ENCODE peak calls at places on chromosome 7, in seven cellular contexts. G is heart left ventricle, D is tibial nerve, J is mucosa of descending colon, S is lower lobe of right lung, N is adrenal gland, K is uterus. R is an unnamed sample.
A peak's percentile ranks its signal among the peaks of the same experiment; 100 is the strongest.

GRCh38 chr7:123608991-123609882 is 7.6 kb downstream of the ASB15 start:
- DNase-seq in G (no peak), D (no peak), J (no peak), S (no peak), N (no peak), K (no peak), R (no peak)

GRCh38 chr7:97418312-97418711 is 300.8 kb downstream of the SDHAF3 start:
- DNase-seq in G (no peak), D (no peak), J (peak; percentile 10), S (no peak), N (no peak), K (no peak), R (no peak)

GRCh38 chr7:55081067-55081853 is 62.4 kb downstream of the EGFR start:
- DNase-seq in G (no peak), D (no peak), J (peak; percentile 42), S (no peak), N (peak; percentile 69), K (no peak), R (peak; percentile 53)

GRCh38 chr7:100220833-100221718 is 1.3 kb downstream of the PVRIG start:
- DNase-seq in G (no peak), D (no peak), J (peak; percentile 40), S (no peak), N (no peak), K (no peak), R (no peak)

GRCh38 chr7:99404977-99405320 is 3.4 kb downstream of the PDAP1 start:
- DNase-seq in G (no peak), D (no peak), J (no peak), S (no peak), N (no peak), K (no peak), R (no peak)

GRCh38 chr7:79377097-79377496 is 76.4 kb downstream of the MAGI2 start:
- DNase-seq in G (no peak), D (no peak), J (no peak), S (no peak), N (peak; percentile 8), K (no peak), R (no peak)

GRCh38 chr7:73823873-73824597 is 6.8 kb upstream of the CLDN4 start:
- DNase-seq in G (no peak), D (no peak), J (no peak), S (no peak), N (no peak), K (no peak), R (no peak)

GRCh38 chr7:116187400-116187799 is 22.9 kb upstream of the TES start:
- DNase-seq in G (no peak), D (no peak), J (no peak), S (no peak), N (no peak), K (no peak), R (no peak)

GRCh38 chr7:151378011-151378410 is 31.8 kb downstream of the WDR86 start:
- DNase-seq in G (no peak), D (no peak), J (no peak), S (no peak), N (no peak), K (no peak), R (no peak)

GRCh38 chr7:22647451-22648257 is 79.3 kb upstream of the IL6 start:
- DNase-seq in G (no peak), D (no peak), J (no peak), S (no peak), N (no peak), K (no peak), R (no peak)

GRCh38 chr7:151659219-151659618 is 139.5 kb upstream of the RHEB start:
- DNase-seq in G (no peak), D (no peak), J (no peak), S (no peak), N (no peak), K (no peak), R (no peak)

GRCh38 chr7:120171406-120171805 is 101.6 kb upstream of the KCND2 start:
- DNase-seq in G (no peak), D (no peak), J (no peak), S (no peak), N (no peak), K (no peak), R (no peak)

GRCh38 chr7:64618785-64619456 is 47.0 kb upstream of the ZNF107 start:
- DNase-seq in G (peak; percentile 21), D (peak; percentile 57), J (peak; percentile 44), S (no peak), N (peak; percentile 43), K (no peak), R (peak; percentile 18)

GRCh38 chr7:144768633-144769032 is 67.2 kb downstream of the TPK1 start:
- DNase-seq in G (no peak), D (no peak), J (no peak), S (no peak), N (no peak), K (no peak), R (no peak)

GRCh38 chr7:33903770-33904679 is 1.3 kb upstream of the BMPER start:
- DNase-seq in G (peak; percentile 21), D (peak; percentile 56), J (peak; percentile 17), S (peak; percentile 43), N (peak; percentile 3), K (peak; percentile 59), R (peak; percentile 8)

GRCh38 chr7:27782849-27783248 is 42.9 kb downstream of the TAX1BP1 start:
- DNase-seq in G (no peak), D (no peak), J (no peak), S (no peak), N (no peak), K (no peak), R (no peak)

GRCh38 chr7:95335093-95335492 is 10.8 kb upstream of the PON1 start:
- DNase-seq in G (no peak), D (no peak), J (no peak), S (no peak), N (peak; percentile 33), K (no peak), R (no peak)

GRCh38 chr7:110148054-110148453 is 942.9 kb upstream of the LRRN3 start:
- DNase-seq in G (no peak), D (no peak), J (peak; percentile 11), S (no peak), N (no peak), K (no peak), R (no peak)

GRCh38 chr7:134892963-134893362 is 93.3 kb upstream of the AGBL3 start:
- DNase-seq in G (no peak), D (no peak), J (no peak), S (no peak), N (no peak), K (no peak), R (no peak)

GRCh38 chr7:4080954-4081353 is 601.1 kb upstream of the FOXK1 start:
- DNase-seq in G (no peak), D (no peak), J (no peak), S (no peak), N (no peak), K (no peak), R (no peak)

GRCh38 chr7:30906520-30907240 is 5.0 kb upstream of the AQP1 start:
- DNase-seq in G (no peak), D (no peak), J (no peak), S (no peak), N (peak; percentile 41), K (no peak), R (no peak)

GRCh38 chr7:78013368-78013767 is 214.8 kb downstream of the PHTF2 start:
- DNase-seq in G (no peak), D (no peak), J (no peak), S (no peak), N (no peak), K (no peak), R (no peak)
- TF ChIP-seq CTCF in G (no peak), D (no peak), J (no peak), S (no peak), N (no peak), K (no peak), R (no peak)

DNA sequence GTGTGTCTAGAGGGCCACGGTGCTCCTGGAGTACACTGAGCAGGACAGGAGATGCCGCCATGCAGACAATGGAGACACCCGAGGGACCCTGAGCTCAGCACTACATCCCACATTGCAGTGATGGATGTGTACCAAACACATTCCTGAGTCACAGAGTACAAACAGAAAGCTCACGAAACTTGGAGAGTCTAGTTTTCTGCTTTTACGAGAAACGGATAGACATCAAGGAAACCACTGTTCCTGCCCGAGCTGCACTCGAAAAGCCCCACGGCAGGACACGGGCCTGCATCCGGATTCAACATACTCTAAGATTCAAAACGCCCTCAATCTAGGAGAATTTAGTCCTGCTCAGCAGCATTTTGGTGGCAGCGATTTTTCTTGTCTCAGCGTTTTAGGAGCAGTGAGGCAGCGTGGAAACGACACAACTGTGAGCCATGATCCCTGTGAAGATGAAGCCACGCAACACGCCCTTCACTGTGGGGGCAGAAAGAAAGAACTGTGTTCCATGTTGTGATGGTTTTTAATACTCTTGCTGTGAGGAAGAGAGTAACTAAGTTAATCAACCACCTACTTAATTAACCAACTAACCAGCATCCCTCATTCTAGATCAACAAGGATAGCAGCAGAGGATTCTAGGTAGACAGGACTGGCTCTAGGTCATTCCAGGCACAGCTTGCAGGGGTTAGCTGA is 3.2 kb downstream of the TNS3 start:
- DNase-seq in G (no peak), D (no peak), J (no peak), S (no peak), N (peak; percentile 54), K (no peak), R (no peak)
- H3K4me1 ChIP-seq in G (peaks cover 86% of the 10 kb centered on the region), D (peaks cover 91% of the 10 kb centered on the region), J (peaks cover 51% of the 10 kb centered on the region), S (peaks cover 88% of the 10 kb centered on the region), N (peaks cover 54% of the 10 kb centered on the region), K (peaks cover 14% of the 10 kb centered on the region), R (peaks cover 11% of the 10 kb centered on the region)

DNA sequence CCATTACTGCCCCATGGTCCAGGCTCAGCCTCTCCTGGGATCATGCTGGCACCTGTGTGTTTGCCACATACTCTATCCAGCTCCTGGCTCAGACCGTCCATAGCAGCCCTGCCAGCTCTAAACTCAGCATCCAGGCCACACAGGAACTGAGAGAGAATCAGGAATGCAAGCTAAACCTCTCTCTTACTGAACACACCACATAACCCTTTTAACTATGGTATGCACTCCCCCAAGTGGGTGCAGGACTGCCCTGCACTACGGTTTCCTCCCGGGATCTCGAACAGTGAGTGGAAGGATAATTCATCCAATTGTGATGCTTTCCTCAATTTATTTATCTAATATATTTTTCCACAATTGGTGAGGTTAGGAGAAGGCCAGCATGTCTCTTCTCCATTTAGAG is 17.1 kb upstream of the ZNF800 start:
- DNase-seq in G (no peak), D (no peak), J (no peak), S (no peak), N (no peak), K (no peak), R (no peak)
- TF ChIP-seq CTCF in G (no peak), D (no peak), J (no peak), S (no peak), N (no peak), K (no peak), R (peak; percentile 41)

GRCh38 chr7:76375251-76375650 is 16.5 kb upstream of the YWHAG start:
- DNase-seq in G (no peak), D (no peak), J (no peak), S (no peak), N (no peak), K (no peak), R (no peak)

GRCh38 chr7:76381814-76382213 is 23.0 kb upstream of the YWHAG start:
- DNase-seq in G (no peak), D (no peak), J (no peak), S (no peak), N (no peak), K (no peak), R (no peak)

GRCh38 chr7:76380623-76380966 is 21.8 kb upstream of the YWHAG start:
- DNase-seq in G (no peak), D (no peak), J (peak; percentile 36), S (no peak), N (no peak), K (no peak), R (no peak)

GRCh38 chr7:76372984-76373833 is 14.4 kb upstream of the YWHAG start:
- DNase-seq in G (no peak), D (no peak), J (no peak), S (peak; percentile 25), N (peak; percentile 74), K (no peak), R (no peak)

GRCh38 chr7:76377186-76377918 is 18.6 kb upstream of the YWHAG start:
- DNase-seq in G (peak; percentile 50), D (no peak), J (no peak), S (no peak), N (peak; percentile 41), K (no peak), R (no peak)
- H3K4me1 ChIP-seq in G (peaks cover 31% of the 10 kb centered on the region), D (peaks cover 38% of the 10 kb centered on the region), J (peaks cover 12% of the 10 kb centered on the region), S (peaks cover 21% of the 10 kb centered on the region), N (peaks cover 21% of the 10 kb centered on the region), K (no peaks in the 10 kb centered on the region), R (no peaks in the 10 kb centered on the region)

R was measured in BE2C.